ENCODE peak calls at places on chromosomes 13 and 19, in eight cellular contexts. L is left ventricle myocardium inferior; T is stimulated activated CD8-positive, alpha-beta memory T cell treated with anti-CD3 and anti-CD28 coated beads, Interleukin-7, amount 100 ng/mL, for 48 hours; J is GOT3; R is iPS-NIHi11; D is activated CD8-positive, alpha-beta T cell treated with anti-CD3 and anti-CD28 coated beads, Interleukin-2, amount 10 ng/mL, durations not matched to agents 7 days and 5 days; U is lower lobe of right lung; Y is activated CD8-positive, alpha-beta memory T cell treated with anti-CD3 and anti-CD28 coated beads for 24 hours. W is an unnamed sample.

GRCh38 chr19:13847033-13847899 is 29.7 kb upstream of the NANOS3 start:
- DNase-seq in L (peak), T (peak), J (peak), R (peak), D (peak), U (peak), Y (peak), W (peak)

GRCh38 chr13:112721198-112722104 is 31.6 kb downstream of the ATP11A start:
- DNase-seq in L (no peak), T (no peak), J (no peak), R (no peak), D (no peak), U (peak), Y (no peak), W (no peak)

GRCh38 chr13:50033696-50034095 is 18.5 kb downstream of the KCNRG start:
- DNase-seq in L (no peak), T (no peak), J (no peak), R (no peak), D (no peak), U (no peak), Y (no peak), W (no peak)

GRCh38 chr13:29906432-29907011 is 56.1 kb upstream of the UBL3 start:
- DNase-seq in L (no peak), T (no peak), J (no peak), R (no peak), D (no peak), U (no peak), Y (no peak), W (no peak)

GRCh38 chr13:106990594-106990993 is 422.7 kb upstream of the ARGLU1 start:
- DNase-seq in L (no peak), T (no peak), J (no peak), R (no peak), D (no peak), U (no peak), Y (no peak), W (no peak)

GRCh38 chr19:1177322-1178114 is 3.5 kb upstream of the SBNO2 start:
- DNase-seq in L (no peak), T (no peak), J (peak), R (no peak), D (no peak), U (no peak), Y (no peak), W (peak)

GRCh38 chr19:5018224-5019015 is 49.5 kb downstream of the KDM4B start:
- DNase-seq in L (no peak), T (no peak), J (no peak), R (no peak), D (no peak), U (no peak), Y (no peak), W (no peak)

GRCh38 chr13:113586661-113587479 is 2.3 kb downstream of the TFDP1 start:
- DNase-seq in L (no peak), T (no peak), J (no peak), R (no peak), D (peak), U (peak), Y (peak), W (no peak)

GRCh38 chr19:1883784-1884183 is 1.5 kb downstream of the ABHD17A start:
- DNase-seq in L (no peak), T (no peak), J (no peak), R (no peak), D (no peak), U (no peak), Y (no peak), W (peak)

GRCh38 chr19:53872762-53873161 is 5.1 kb downstream of the MYADM start:
- DNase-seq in L (no peak), T (no peak), J (no peak), R (no peak), D (no peak), U (no peak), Y (no peak), W (no peak)

W was measured in 8988T.